ENCODE peak calls at places on chromosome 18, in eight cellular contexts. One of them, this sample, is unnamed. For H3K4me1, the result is how much of the 10 kb centered on the place peaks cover.

GRCh38 chr18:79707671-79708070 is 28.1 kb downstream of the CTDP1 start:
- DNase-seq in DND-41: no peak
- DNase-seq in body of pancreas: no peak
- DNase-seq in neuronal stem cell: no peak
- DNase-seq in effector memory CD4-positive, alpha-beta T cell: no peak
- DNase-seq in ovary: no peak
- DNase-seq in CD8-positive, alpha-beta memory T cell: no peak
- DNase-seq in suprapubic skin: no peak
- DNase-seq in this sample: no peak

GRCh38 chr18:47658498-47658897 is 272.0 kb downstream of the SMAD2 start:
- DNase-seq in body of pancreas: no peak
- DNase-seq in neuronal stem cell: no peak
- DNase-seq in suprapubic skin: no peak
- DNase-seq in effector memory CD4-positive, alpha-beta T cell: no peak
- DNase-seq in CD8-positive, alpha-beta memory T cell: no peak
- DNase-seq in DND-41: no peak
- DNase-seq in ovary: no peak
- DNase-seq in this sample: no peak

GRCh38 chr18:76130845-76131244 is 364.2 kb downstream of the ZNF516 start:
- DNase-seq in suprapubic skin: no peak
- DNase-seq in CD8-positive, alpha-beta memory T cell: no peak
- DNase-seq in DND-41: no peak
- DNase-seq in body of pancreas: no peak
- DNase-seq in ovary: peak
- DNase-seq in neuronal stem cell: no peak
- DNase-seq in effector memory CD4-positive, alpha-beta T cell: no peak
- DNase-seq in this sample: no peak

GRCh38 chr18:51234117-51235010 is 36.9 kb upstream of the MEX3C start:
- DNase-seq in neuronal stem cell: no peak
- DNase-seq in CD8-positive, alpha-beta memory T cell: no peak
- DNase-seq in effector memory CD4-positive, alpha-beta T cell: no peak
- DNase-seq in suprapubic skin: no peak
- DNase-seq in ovary: no peak
- DNase-seq in DND-41: no peak
- DNase-seq in body of pancreas: no peak
- DNase-seq in this sample: no peak

GRCh38 chr18:44452346-44452745 is 228.3 kb upstream of the SETBP1 start:
- DNase-seq in neuronal stem cell: no peak
- DNase-seq in body of pancreas: no peak
- DNase-seq in CD8-positive, alpha-beta memory T cell: no peak
- DNase-seq in ovary: no peak
- DNase-seq in DND-41: no peak
- DNase-seq in suprapubic skin: no peak
- DNase-seq in effector memory CD4-positive, alpha-beta T cell: no peak
- DNase-seq in this sample: no peak

GRCh38 chr18:79518683-79519128 is 123.0 kb downstream of the NFATC1 start:
- DNase-seq in CD8-positive, alpha-beta memory T cell: no peak
- DNase-seq in effector memory CD4-positive, alpha-beta T cell: no peak
- DNase-seq in body of pancreas: no peak
- DNase-seq in suprapubic skin: no peak
- DNase-seq in DND-41: no peak
- DNase-seq in neuronal stem cell: no peak
- DNase-seq in ovary: no peak
- DNase-seq in this sample: peak

GRCh38 chr18:44979813-44980212 is 299.1 kb downstream of the SETBP1 start:
- DNase-seq in ovary: no peak
- DNase-seq in effector memory CD4-positive, alpha-beta T cell: no peak
- DNase-seq in CD8-positive, alpha-beta memory T cell: no peak
- DNase-seq in suprapubic skin: no peak
- DNase-seq in DND-41: no peak
- DNase-seq in neuronal stem cell: no peak
- DNase-seq in body of pancreas: no peak
- DNase-seq in this sample: no peak

GRCh38 chr18:63676927-63677326 is 15.2 kb upstream of the SERPINB3 start:
- DNase-seq in effector memory CD4-positive, alpha-beta T cell: no peak
- DNase-seq in body of pancreas: no peak
- DNase-seq in CD8-positive, alpha-beta memory T cell: no peak
- DNase-seq in neuronal stem cell: no peak
- DNase-seq in DND-41: no peak
- DNase-seq in ovary: no peak
- DNase-seq in suprapubic skin: no peak
- DNase-seq in this sample: no peak

GRCh38 chr18:9428301-9428706 is 47.0 kb upstream of the RALBP1 start:
- DNase-seq in DND-41: no peak
- DNase-seq in effector memory CD4-positive, alpha-beta T cell: no peak
- DNase-seq in neuronal stem cell: no peak
- DNase-seq in suprapubic skin: peak
- DNase-seq in CD8-positive, alpha-beta memory T cell: no peak
- DNase-seq in body of pancreas: no peak
- DNase-seq in ovary: no peak
- DNase-seq in this sample: no peak

GRCh38 chr18:6249110-6249680 is 165.5 kb downstream of the L3MBTL4 start:
- DNase-seq in ovary: no peak
- DNase-seq in suprapubic skin: no peak
- DNase-seq in body of pancreas: no peak
- DNase-seq in DND-41: no peak
- DNase-seq in effector memory CD4-positive, alpha-beta T cell: no peak
- DNase-seq in CD8-positive, alpha-beta memory T cell: no peak
- DNase-seq in neuronal stem cell: no peak
- DNase-seq in this sample: no peak

GRCh38 chr18:77059294-77059916 is 73.2 kb downstream of the MBP start:
- DNase-seq in body of pancreas: no peak
- DNase-seq in suprapubic skin: no peak
- DNase-seq in ovary: no peak
- DNase-seq in effector memory CD4-positive, alpha-beta T cell: no peak
- DNase-seq in CD8-positive, alpha-beta memory T cell: no peak
- DNase-seq in neuronal stem cell: no peak
- DNase-seq in DND-41: peak
- DNase-seq in this sample: no peak

GRCh38 chr18:32349728-32350395 is 120.8 kb downstream of the GAREM1 start:
- DNase-seq in DND-41: no peak
- DNase-seq in effector memory CD4-positive, alpha-beta T cell: no peak
- DNase-seq in neuronal stem cell: no peak
- DNase-seq in ovary: peak
- DNase-seq in suprapubic skin: peak
- DNase-seq in body of pancreas: peak
- DNase-seq in CD8-positive, alpha-beta memory T cell: no peak
- DNase-seq in this sample: no peak

GRCh38 chr18:73365018-73365417 is 497.2 kb upstream of the NETO1 start:
- DNase-seq in ovary: no peak
- DNase-seq in DND-41: no peak
- DNase-seq in suprapubic skin: no peak
- DNase-seq in body of pancreas: no peak
- DNase-seq in CD8-positive, alpha-beta memory T cell: no peak
- DNase-seq in neuronal stem cell: no peak
- DNase-seq in effector memory CD4-positive, alpha-beta T cell: no peak
- DNase-seq in this sample: no peak

GRCh38 chr18:74284501-74285004 is 7.2 kb downstream of the CYB5A start:
- DNase-seq in body of pancreas: no peak
- DNase-seq in suprapubic skin: no peak
- DNase-seq in ovary: peak
- DNase-seq in neuronal stem cell: peak
- DNase-seq in DND-41: no peak
- DNase-seq in CD8-positive, alpha-beta memory T cell: no peak
- DNase-seq in effector memory CD4-positive, alpha-beta T cell: no peak
- DNase-seq in this sample: no peak

GRCh38 chr18:65749881-65750280 is 931 bp upstream of the CDH7 start:
- DNase-seq in DND-41: no peak
- DNase-seq in suprapubic skin: no peak
- DNase-seq in neuronal stem cell: peak
- DNase-seq in ovary: no peak
- DNase-seq in effector memory CD4-positive, alpha-beta T cell: no peak
- DNase-seq in body of pancreas: no peak
- DNase-seq in CD8-positive, alpha-beta memory T cell: no peak
- DNase-seq in this sample: no peak

GRCh38 chr18:61581578-61582204 is 248.5 kb downstream of the CDH20 start:
- DNase-seq in ovary: peak
- DNase-seq in effector memory CD4-positive, alpha-beta T cell: peak
- DNase-seq in DND-41: peak
- DNase-seq in suprapubic skin: peak
- DNase-seq in body of pancreas: peak
- DNase-seq in CD8-positive, alpha-beta memory T cell: peak
- DNase-seq in neuronal stem cell: peak
- DNase-seq in this sample: peak

GRCh38 chr18:46718501-46719341 is 38.1 kb downstream of the ST8SIA5 start:
- DNase-seq in body of pancreas: no peak
- DNase-seq in CD8-positive, alpha-beta memory T cell: no peak
- DNase-seq in DND-41: no peak
- DNase-seq in ovary: no peak
- DNase-seq in suprapubic skin: no peak
- DNase-seq in neuronal stem cell: no peak
- DNase-seq in effector memory CD4-positive, alpha-beta T cell: no peak
- DNase-seq in this sample: no peak

GRCh38 chr18:43774497-43774896 is 497.2 kb upstream of the SYT4 start:
- DNase-seq in body of pancreas: no peak
- DNase-seq in neuronal stem cell: peak
- DNase-seq in DND-41: no peak
- DNase-seq in ovary: no peak
- DNase-seq in CD8-positive, alpha-beta memory T cell: no peak
- DNase-seq in suprapubic skin: no peak
- DNase-seq in effector memory CD4-positive, alpha-beta T cell: no peak
- DNase-seq in this sample: no peak

GRCh38 chr18:34122724-34123334 is 101.9 kb downstream of the NOL4 start:
- DNase-seq in body of pancreas: peak
- DNase-seq in CD8-positive, alpha-beta memory T cell: no peak
- DNase-seq in neuronal stem cell: peak
- DNase-seq in effector memory CD4-positive, alpha-beta T cell: no peak
- DNase-seq in ovary: no peak
- DNase-seq in suprapubic skin: no peak
- DNase-seq in DND-41: peak
- DNase-seq in this sample: no peak

GRCh38 chr18:79400091-79400590 is 4.4 kb downstream of the NFATC1 start:
- DNase-seq in DND-41: peak
- DNase-seq in suprapubic skin: peak
- DNase-seq in ovary: peak
- DNase-seq in neuronal stem cell: no peak
- DNase-seq in effector memory CD4-positive, alpha-beta T cell: peak
- DNase-seq in CD8-positive, alpha-beta memory T cell: peak
- DNase-seq in body of pancreas: peak
- DNase-seq in this sample: peak

GRCh38 chr18:68494802-68495560 is 219.9 kb downstream of the TMX3 start:
- DNase-seq in CD8-positive, alpha-beta memory T cell: no peak
- DNase-seq in ovary: no peak
- DNase-seq in body of pancreas: no peak
- DNase-seq in suprapubic skin: no peak
- DNase-seq in effector memory CD4-positive, alpha-beta T cell: no peak
- DNase-seq in neuronal stem cell: no peak
- DNase-seq in DND-41: no peak
- DNase-seq in this sample: no peak

GRCh38 chr18:11004294-11004693 is 145.1 kb downstream of the PIEZO2 start:
- DNase-seq in neuronal stem cell: no peak
- DNase-seq in body of pancreas: no peak
- DNase-seq in suprapubic skin: no peak
- DNase-seq in CD8-positive, alpha-beta memory T cell: no peak
- DNase-seq in ovary: no peak
- DNase-seq in DND-41: no peak
- DNase-seq in effector memory CD4-positive, alpha-beta T cell: no peak
- DNase-seq in this sample: no peak

GRCh38 chr18:11008544-11008943 is 140.8 kb downstream of the PIEZO2 start:
- DNase-seq in body of pancreas: no peak
- DNase-seq in neuronal stem cell: no peak
- DNase-seq in effector memory CD4-positive, alpha-beta T cell: no peak
- DNase-seq in suprapubic skin: no peak
- DNase-seq in DND-41: no peak
- DNase-seq in ovary: no peak
- DNase-seq in CD8-positive, alpha-beta memory T cell: no peak
- DNase-seq in this sample: no peak

GRCh38 chr18:11004951-11005350 is 144.4 kb downstream of the PIEZO2 start:
- DNase-seq in effector memory CD4-positive, alpha-beta T cell: no peak
- DNase-seq in CD8-positive, alpha-beta memory T cell: no peak
- DNase-seq in neuronal stem cell: no peak
- DNase-seq in DND-41: no peak
- DNase-seq in body of pancreas: no peak
- DNase-seq in suprapubic skin: no peak
- DNase-seq in ovary: no peak
- DNase-seq in this sample: no peak

GRCh38 chr18:11002796-11003195 is 146.6 kb downstream of the PIEZO2 start:
- DNase-seq in CD8-positive, alpha-beta memory T cell: no peak
- DNase-seq in suprapubic skin: no peak
- DNase-seq in neuronal stem cell: no peak
- DNase-seq in effector memory CD4-positive, alpha-beta T cell: no peak
- DNase-seq in ovary: no peak
- DNase-seq in DND-41: no peak
- DNase-seq in body of pancreas: no peak
- DNase-seq in this sample: no peak

DNA sequence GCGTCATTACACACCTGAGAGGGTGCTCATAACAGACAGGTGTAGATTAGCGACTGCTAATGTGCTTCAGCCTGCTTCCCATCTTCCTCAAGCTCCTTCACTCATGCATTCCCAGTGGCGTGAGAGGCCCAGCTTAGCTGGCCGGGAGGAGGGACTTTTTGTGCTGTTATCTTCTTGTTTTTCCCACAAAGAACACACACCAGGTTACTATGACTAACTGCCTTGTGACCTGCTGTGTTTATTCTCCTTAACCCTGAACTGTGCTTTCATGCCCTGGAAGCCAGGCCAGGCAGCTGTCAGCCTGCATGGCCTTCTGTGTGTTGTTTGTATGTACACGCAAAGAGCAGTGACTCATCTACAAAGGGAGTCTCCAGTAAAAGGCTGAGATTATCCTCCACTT is 143.8 kb downstream of the PIEZO2 start:
- DNase-seq in effector memory CD4-positive, alpha-beta T cell: no peak
- DNase-seq in CD8-positive, alpha-beta memory T cell: no peak
- DNase-seq in suprapubic skin: peak
- DNase-seq in ovary: peak
- DNase-seq in body of pancreas: peak
- DNase-seq in neuronal stem cell: peak
- DNase-seq in DND-41: no peak
- DNase-seq in this sample: no peak
- H3K27ac ChIP-seq in effector memory CD4-positive, alpha-beta T cell: no peak
- H3K27ac ChIP-seq in CD8-positive, alpha-beta memory T cell: no peak
- H3K27ac ChIP-seq in suprapubic skin: no peak
- H3K27ac ChIP-seq in ovary: peak
- H3K27ac ChIP-seq in body of pancreas: peak
- H3K27ac ChIP-seq in neuronal stem cell: no peak
- H3K27ac ChIP-seq in DND-41: no peak
- H3K27ac ChIP-seq in this sample: no peak

GRCh38 chr18:13560306-13560705 is 166.1 kb downstream of the FAM210A start:
- DNase-seq in ovary: no peak
- DNase-seq in DND-41: no peak
- DNase-seq in body of pancreas: no peak
- DNase-seq in neuronal stem cell: no peak
- DNase-seq in CD8-positive, alpha-beta memory T cell: no peak
- DNase-seq in effector memory CD4-positive, alpha-beta T cell: no peak
- DNase-seq in suprapubic skin: no peak
- DNase-seq in this sample: no peak
- H3K4me1 ChIP-seq in ovary: under half
- H3K4me1 ChIP-seq in DND-41: under half
- H3K4me1 ChIP-seq in body of pancreas: under half
- H3K4me1 ChIP-seq in neuronal stem cell: under half
- H3K4me1 ChIP-seq in CD8-positive, alpha-beta memory T cell: under half
- H3K4me1 ChIP-seq in effector memory CD4-positive, alpha-beta T cell: under half
- H3K4me1 ChIP-seq in suprapubic skin: under half
- H3K4me1 ChIP-seq in this sample: under half

GRCh38 chr18:48872234-48873145 is 78.3 kb downstream of the SMAD7 start:
- DNase-seq in neuronal stem cell: no peak
- DNase-seq in CD8-positive, alpha-beta memory T cell: no peak
- DNase-seq in ovary: no peak
- DNase-seq in DND-41: no peak
- DNase-seq in body of pancreas: no peak
- DNase-seq in suprapubic skin: no peak
- DNase-seq in effector memory CD4-positive, alpha-beta T cell: no peak
- DNase-seq in this sample: no peak
- H3K27ac ChIP-seq in neuronal stem cell: no peak
- H3K27ac ChIP-seq in CD8-positive, alpha-beta memory T cell: no peak
- H3K27ac ChIP-seq in ovary: no peak
- H3K27ac ChIP-seq in DND-41: no peak
- H3K27ac ChIP-seq in body of pancreas: no peak
- H3K27ac ChIP-seq in suprapubic skin: no peak
- H3K27ac ChIP-seq in effector memory CD4-positive, alpha-beta T cell: no peak
- H3K27ac ChIP-seq in this sample: no peak

GRCh38 chr18:7953085-7953958 is 386.2 kb downstream of the PTPRM start:
- DNase-seq in ovary: no peak
- DNase-seq in body of pancreas: no peak
- DNase-seq in effector memory CD4-positive, alpha-beta T cell: no peak
- DNase-seq in suprapubic skin: no peak
- DNase-seq in CD8-positive, alpha-beta memory T cell: no peak
- DNase-seq in neuronal stem cell: no peak
- DNase-seq in DND-41: no peak
- DNase-seq in this sample: no peak
- H3K4me1 ChIP-seq in ovary: under half
- H3K4me1 ChIP-seq in body of pancreas: under half
- H3K4me1 ChIP-seq in effector memory CD4-positive, alpha-beta T cell: under half
- H3K4me1 ChIP-seq in suprapubic skin: under half
- H3K4me1 ChIP-seq in CD8-positive, alpha-beta memory T cell: under half
- H3K4me1 ChIP-seq in neuronal stem cell: under half
- H3K4me1 ChIP-seq in DND-41: under half
- H3K4me1 ChIP-seq in this sample: under half